ENCODE peak calls at places on chromosomes 7 and 10, in four cellular contexts. One of them, this sample, is unnamed.

GRCh38 chr10:118566911-118567310 is 28.5 kb downstream of the PRLHR start:
- DNase-seq in HL-60: no peak
- DNase-seq in K562: no peak
- DNase-seq in GM12878: no peak
- DNase-seq in this sample: no peak

GRCh38 chr7:30975257-30975899 is 11.6 kb downstream of the GHRHR start:
- DNase-seq in HL-60: no peak
- DNase-seq in K562: no peak
- DNase-seq in GM12878: no peak
- DNase-seq in this sample: no peak

GRCh38 chr7:157568785-157569584 is 232.2 kb downstream of the DNAJB6 start:
- DNase-seq in HL-60: no peak
- DNase-seq in K562: no peak
- DNase-seq in GM12878: no peak
- DNase-seq in this sample: peak; percentile 66

GRCh38 chr7:94190599-94191061 is 186.5 kb upstream of the BET1 start:
- DNase-seq in HL-60: no peak
- DNase-seq in K562: no peak
- DNase-seq in GM12878: no peak
- DNase-seq in this sample: no peak

GRCh38 chr7:15780271-15780670 is 93.8 kb upstream of the MEOX2 start:
- DNase-seq in HL-60: no peak
- DNase-seq in K562: no peak
- DNase-seq in GM12878: no peak
- DNase-seq in this sample: no peak

GRCh38 chr10:29858352-29859267 is 200.8 kb downstream of the JCAD start:
- DNase-seq in HL-60: no peak
- DNase-seq in K562: no peak
- DNase-seq in GM12878: no peak
- DNase-seq in this sample: no peak

GRCh38 chr7:9407816-9408215 is 974.4 kb downstream of the NXPH1 start:
- DNase-seq in HL-60: no peak
- DNase-seq in K562: no peak
- DNase-seq in GM12878: no peak
- DNase-seq in this sample: no peak

GRCh38 chr10:84193846-84194423 is 402 bp upstream of the CDHR1 start:
- DNase-seq in HL-60: no peak
- DNase-seq in K562: no peak
- DNase-seq in GM12878: no peak
- DNase-seq in this sample: no peak

GRCh38 chr10:98556061-98556460 is 109.3 kb upstream of the HPS1 start:
- DNase-seq in HL-60: no peak
- DNase-seq in K562: no peak
- DNase-seq in GM12878: no peak
- DNase-seq in this sample: no peak

GRCh38 chr7:130941322-130942210 is 207.6 kb upstream of the KLF14 start:
- DNase-seq in HL-60: no peak
- DNase-seq in K562: peak; percentile 73
- DNase-seq in GM12878: no peak
- DNase-seq in this sample: no peak

GRCh38 chr7:130940326-130940725 is 206.3 kb upstream of the KLF14 start:
- DNase-seq in HL-60: no peak
- DNase-seq in K562: no peak
- DNase-seq in GM12878: no peak
- DNase-seq in this sample: no peak

GRCh38 chr7:130942211-130942964 is 208.4 kb upstream of the KLF14 start:
- DNase-seq in HL-60: no peak
- DNase-seq in K562: peak; percentile 59
- DNase-seq in GM12878: no peak
- DNase-seq in this sample: no peak

GRCh38 chr7:130939285-130940095 is 205.5 kb upstream of the KLF14 start:
- DNase-seq in HL-60: no peak
- DNase-seq in K562: peak; percentile 33
- DNase-seq in GM12878: no peak
- DNase-seq in this sample: no peak

GRCh38 chr7:130940907-130941306 is 206.9 kb upstream of the KLF14 start:
- DNase-seq in HL-60: no peak
- DNase-seq in K562: no peak
- DNase-seq in GM12878: no peak
- DNase-seq in this sample: no peak
- TF ChIP-seq SPI1 in HL-60: no peak
- TF ChIP-seq SPI1 in K562: no peak
- TF ChIP-seq SPI1 in GM12878: no peak
- TF ChIP-seq SPI1 in this sample: no peak

GRCh38 chr10:19017491-19017890 is 31.1 kb upstream of the MALRD1 start:
- DNase-seq in HL-60: no peak
- DNase-seq in K562: no peak
- DNase-seq in GM12878: no peak
- DNase-seq in this sample: no peak

GRCh38 chr10:19012111-19012510 is 36.5 kb upstream of the MALRD1 start:
- DNase-seq in HL-60: no peak
- DNase-seq in K562: no peak
- DNase-seq in GM12878: no peak
- DNase-seq in this sample: no peak

GRCh38 chr10:19014034-19014433 is 34.6 kb upstream of the MALRD1 start:
- DNase-seq in HL-60: no peak
- DNase-seq in K562: no peak
- DNase-seq in GM12878: no peak
- DNase-seq in this sample: no peak
- TF ChIP-seq SPI1 in HL-60: no peak
- TF ChIP-seq SPI1 in K562: no peak
- TF ChIP-seq SPI1 in GM12878: no peak
- TF ChIP-seq SPI1 in this sample: no peak

GRCh38 chr7:139811106-139811505 is 18.0 kb upstream of the TBXAS1 start:
- DNase-seq in HL-60: no peak
- DNase-seq in K562: no peak
- DNase-seq in GM12878: no peak
- DNase-seq in this sample: no peak
- TF ChIP-seq SPI1 in HL-60: no peak
- TF ChIP-seq SPI1 in K562: no peak
- TF ChIP-seq SPI1 in GM12878: no peak
- TF ChIP-seq SPI1 in this sample: no peak

DNA sequence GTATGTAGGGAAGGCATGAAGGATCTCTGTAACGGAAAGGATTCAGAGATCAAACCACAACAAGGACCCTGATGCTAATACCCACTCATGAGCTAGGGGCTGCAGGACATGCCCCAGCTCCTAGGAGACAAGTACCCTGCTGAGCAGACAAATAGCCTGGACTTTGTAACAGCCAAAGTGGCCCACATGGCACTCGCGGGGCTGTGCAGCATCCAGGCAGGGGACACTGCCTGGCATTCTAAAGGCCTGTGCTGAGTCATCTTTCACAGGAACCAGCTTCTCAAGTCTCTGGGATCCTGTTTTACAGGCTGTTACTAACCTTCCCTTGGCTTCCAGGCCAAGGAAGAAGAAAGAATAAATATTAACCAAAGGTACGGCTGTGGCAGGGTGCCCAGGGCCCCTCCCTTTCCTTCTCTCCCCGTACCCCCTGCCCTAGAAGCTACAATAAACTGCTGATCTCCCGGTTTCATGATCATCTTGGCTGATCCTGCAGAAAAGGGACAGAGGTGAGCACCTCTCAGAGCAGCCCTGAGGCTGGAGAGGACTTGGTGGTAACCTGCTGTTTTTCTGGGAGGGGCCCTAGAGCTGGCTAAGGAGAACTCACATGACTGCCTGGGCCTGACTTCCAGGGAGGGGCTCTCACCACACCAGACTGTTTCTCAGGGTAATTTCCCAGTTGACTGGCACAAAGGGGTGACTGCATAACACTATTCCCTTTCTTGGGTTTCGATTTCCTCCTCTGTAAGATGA is 4.2 kb upstream of the RPEL1 start:
- DNase-seq in HL-60: no peak
- DNase-seq in K562: no peak
- DNase-seq in GM12878: no peak
- DNase-seq in this sample: no peak
- TF ChIP-seq SPI1 in HL-60: no peak
- TF ChIP-seq SPI1 in K562: no peak
- TF ChIP-seq SPI1 in GM12878: no peak
- TF ChIP-seq SPI1 in this sample: no peak

DNA sequence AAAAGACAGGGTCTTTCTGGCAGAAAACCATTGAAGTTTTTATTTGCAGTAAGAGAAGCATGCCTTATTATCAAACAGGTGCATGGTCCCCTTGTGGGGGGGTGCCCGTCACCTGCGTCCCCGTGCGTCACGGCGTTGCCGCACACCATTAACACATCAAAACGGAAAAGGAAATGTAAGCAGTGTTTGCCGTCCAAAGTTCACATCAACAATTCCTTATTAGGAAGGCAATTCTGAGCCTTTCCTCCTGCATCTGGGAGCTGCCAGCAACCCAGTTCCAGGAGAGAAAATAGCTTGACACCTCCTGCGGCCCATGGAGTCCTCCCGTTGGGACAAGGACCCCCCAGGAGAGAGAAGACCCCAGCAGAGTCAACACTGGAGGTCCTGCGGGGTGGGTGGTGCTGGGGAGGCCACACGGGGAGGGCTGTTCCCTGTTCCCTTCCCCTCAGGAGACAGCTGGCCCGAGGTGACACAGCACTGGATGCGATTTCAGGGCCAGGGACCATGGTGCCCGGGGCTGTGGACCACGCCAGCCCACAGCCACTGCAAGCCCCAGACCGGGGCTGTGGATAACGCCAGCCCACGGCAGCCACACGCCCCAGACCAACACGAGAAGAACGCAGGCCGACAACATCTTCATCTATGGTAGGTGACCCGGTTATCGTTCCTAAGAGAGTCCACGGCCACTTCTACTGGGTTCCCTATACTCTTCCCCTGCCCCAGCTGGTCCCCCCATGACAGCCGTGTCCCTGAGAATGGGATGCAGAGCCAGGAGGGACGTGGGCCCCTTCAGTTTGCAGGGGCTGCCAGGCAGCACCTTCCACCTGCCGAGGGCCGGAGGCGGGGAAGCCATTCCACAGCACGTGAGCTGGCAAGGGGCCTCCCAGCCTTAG is 39.4 kb downstream of the DIP2C start:
- DNase-seq in HL-60: no peak
- DNase-seq in K562: no peak
- DNase-seq in GM12878: no peak
- DNase-seq in this sample: no peak
- TF ChIP-seq SPI1 in HL-60: no peak
- TF ChIP-seq SPI1 in K562: no peak
- TF ChIP-seq SPI1 in GM12878: no peak
- TF ChIP-seq SPI1 in this sample: no peak

DNA sequence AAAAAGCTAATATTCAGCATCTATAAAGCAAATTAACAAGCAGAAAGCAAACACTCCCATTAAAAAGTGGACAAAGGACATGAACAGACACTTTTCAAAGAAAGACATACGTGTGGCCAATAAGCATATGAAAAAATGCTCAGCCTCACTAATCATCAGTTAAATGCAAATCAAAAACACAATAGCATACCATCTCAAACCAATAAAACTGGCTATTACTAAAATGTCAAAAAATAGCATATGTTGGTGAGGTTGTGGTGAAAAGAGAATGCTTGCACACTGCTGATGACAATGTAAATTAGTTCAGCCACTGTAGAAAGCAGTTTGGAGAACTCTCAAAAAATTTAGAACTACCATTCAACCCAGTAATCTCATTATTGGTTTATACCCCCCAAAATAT is 284.6 kb upstream of the KCND2 start:
- DNase-seq in HL-60: no peak
- DNase-seq in K562: no peak
- DNase-seq in GM12878: no peak
- DNase-seq in this sample: no peak
- TF ChIP-seq SPI1 in HL-60: no peak
- TF ChIP-seq SPI1 in K562: no peak
- TF ChIP-seq SPI1 in GM12878: no peak
- TF ChIP-seq SPI1 in this sample: no peak

This sample was measured in GM12891.